ENCODE peak calls at places on chromosomes 3 and 15, in six cellular contexts. F is endothelial cell, Y is fibroblast of pulmonary artery, L is hepatocyte, M is neural progenitor cell, U is cardiac muscle cell. G is an unnamed sample.

GRCh38 chr15:85878866-85879265 is 84.1 kb upstream of the KLHL25 start:
- DNase-seq in F (peak; percentile 22), L (no peak), U (no peak), M (no peak), Y (peak; percentile 7), G (no peak)

GRCh38 chr3:127288921-127289645 is 1.2 kb upstream of the PRR20G start:
- DNase-seq in F (no peak), U (no peak), Y (no peak), L (no peak), M (no peak), G (no peak)

GRCh38 chr3:189403194-189403593 is 228.0 kb upstream of the TP63 start:
- DNase-seq in M (no peak), U (no peak), F (no peak), Y (no peak), L (no peak), G (no peak)

GRCh38 chr3:54631507-54632280 is 296.2 kb downstream of the LRTM1 start:
- DNase-seq in Y (no peak), L (no peak), U (no peak), F (no peak), M (no peak), G (no peak)

GRCh38 chr3:190088890-190089289 is 31.8 kb downstream of the P3H2 start:
- DNase-seq in U (peak; percentile 60), F (no peak), M (no peak), L (no peak), Y (peak; percentile 47), G (no peak)

GRCh38 chr3:195238626-195239118 is 32.3 kb downstream of the XXYLT1 start:
- DNase-seq in Y (peak; percentile 67), U (peak; percentile 60), F (no peak), L (no peak), M (no peak), G (no peak)

GRCh38 chr3:117589454-117589853 is 879.9 kb downstream of the TUSC7 start:
- DNase-seq in U (no peak), Y (no peak), F (no peak), L (no peak), M (peak; percentile 50), G (no peak)

GRCh38 chr15:56273724-56274123 is 30.0 kb upstream of the RFX7 start:
- DNase-seq in L (no peak), Y (no peak), F (no peak), M (no peak), U (no peak), G (no peak)

GRCh38 chr15:62901916-62902554 is 140.5 kb upstream of the TPM1 start:
- DNase-seq in L (no peak), U (no peak), M (no peak), Y (no peak), F (no peak), G (no peak)

GRCh38 chr3:27253831-27254230 is 115.4 kb downstream of the NEK10 start:
- DNase-seq in L (peak; percentile 49), U (peak; percentile 56), F (peak; percentile 51), Y (peak; percentile 51), M (peak; percentile 68), G (no peak)

GRCh38 chr3:55526332-55527030 is 39.4 kb upstream of the WNT5A start:
- DNase-seq in Y (no peak), F (no peak), M (no peak), U (no peak), L (peak; percentile 52), G (no peak)

GRCh38 chr3:182331356-182331755 is 461.9 kb upstream of the ATP11B start:
- DNase-seq in Y (no peak), M (no peak), L (no peak), U (no peak), F (no peak), G (no peak)

GRCh38 chr15:38536201-38536676 is 28.4 kb downstream of the RASGRP1 start:
- DNase-seq in L (no peak), U (peak; percentile 93), F (no peak), M (no peak), Y (peak; percentile 90), G (no peak)

GRCh38 chr3:125069968-125070745 is 14.4 kb upstream of the HEG1 start:
- DNase-seq in U (no peak), L (no peak), Y (no peak), M (no peak), F (no peak), G (no peak)

GRCh38 chr3:39154323-39155021 is 1.1 kb upstream of the CSRNP1 start:
- DNase-seq in L (peak; percentile 80), M (peak; percentile 74), F (peak; percentile 58), Y (no peak), U (no peak), G (no peak)

GRCh38 chr3:64763980-64764379 is 76.2 kb upstream of the ADAMTS9 start:
- DNase-seq in L (peak; percentile 34), U (no peak), M (no peak), F (no peak), Y (no peak), G (no peak)

GRCh38 chr3:157131861-157132260 is 28.1 kb downstream of the CCNL1 start:
- DNase-seq in F (no peak), U (no peak), M (no peak), L (no peak), Y (no peak), G (no peak)

GRCh38 chr15:25437751-25438600 is 848 bp downstream of the UBE3A start:
- DNase-seq in Y (peak; percentile 55), U (peak; percentile 60), M (peak; percentile 90), L (peak; percentile 88), F (peak; percentile 64), G (peak; percentile 70)

GRCh38 chr3:37993811-37994638 is 3.4 kb downstream of the VILL start:
- DNase-seq in Y (peak; percentile 84), F (peak; percentile 52), U (peak; percentile 93), L (peak; percentile 88), M (peak; percentile 61), G (no peak)

DNA sequence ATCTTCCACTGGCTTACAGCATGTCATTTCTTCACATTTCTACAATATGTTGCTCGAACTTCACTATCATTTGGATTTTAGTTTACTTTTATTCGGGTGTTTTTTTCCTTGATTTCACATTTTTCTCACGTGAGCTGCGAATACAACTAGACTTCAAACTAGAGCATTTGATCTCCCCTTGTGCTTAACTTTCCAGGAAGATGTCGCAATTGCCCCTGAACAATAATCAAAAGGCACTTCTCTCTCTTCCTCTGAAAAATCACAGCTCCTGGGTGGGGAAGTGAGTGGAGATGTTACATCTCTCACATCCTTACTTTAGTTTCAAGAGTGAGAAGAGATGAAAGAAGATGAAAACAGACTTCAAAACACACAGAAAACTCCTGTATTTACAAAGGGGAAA is 587.9 kb downstream of the TBL1XR1 start:
- DNase-seq in L (no peak), Y (no peak), M (no peak), U (no peak), F (no peak), G (no peak)
- TF ChIP-seq CTCF in L (no peak), Y (no peak), M (no peak), U (no peak), F (no peak), G (no peak)

GRCh38 chr3:168161696-168162095 is 66.0 kb upstream of the GOLIM4 start:
- DNase-seq in L (no peak), F (no peak), U (no peak), Y (no peak), M (no peak), G (no peak)

GRCh38 chr3:168162172-168162571 is 66.4 kb upstream of the GOLIM4 start:
- DNase-seq in Y (peak; percentile 18), U (peak; percentile 39), F (no peak), M (no peak), L (no peak), G (no peak)

GRCh38 chr3:168168743-168169142 is 73.0 kb upstream of the GOLIM4 start:
- DNase-seq in L (no peak), M (no peak), U (no peak), Y (no peak), F (no peak), G (no peak)

GRCh38 chr3:168165390-168166269 is 69.9 kb upstream of the GOLIM4 start:
- DNase-seq in L (peak; percentile 85), Y (peak; percentile 88), U (peak; percentile 85), F (peak; percentile 59), M (peak; percentile 76), G (peak; percentile 17)
- TF ChIP-seq CTCF in L (peak; percentile 93), Y (peak; percentile 71), U (peak; percentile 68), F (peak; percentile 74), M (peak; percentile 83), G (peak; percentile 80)

DNA sequence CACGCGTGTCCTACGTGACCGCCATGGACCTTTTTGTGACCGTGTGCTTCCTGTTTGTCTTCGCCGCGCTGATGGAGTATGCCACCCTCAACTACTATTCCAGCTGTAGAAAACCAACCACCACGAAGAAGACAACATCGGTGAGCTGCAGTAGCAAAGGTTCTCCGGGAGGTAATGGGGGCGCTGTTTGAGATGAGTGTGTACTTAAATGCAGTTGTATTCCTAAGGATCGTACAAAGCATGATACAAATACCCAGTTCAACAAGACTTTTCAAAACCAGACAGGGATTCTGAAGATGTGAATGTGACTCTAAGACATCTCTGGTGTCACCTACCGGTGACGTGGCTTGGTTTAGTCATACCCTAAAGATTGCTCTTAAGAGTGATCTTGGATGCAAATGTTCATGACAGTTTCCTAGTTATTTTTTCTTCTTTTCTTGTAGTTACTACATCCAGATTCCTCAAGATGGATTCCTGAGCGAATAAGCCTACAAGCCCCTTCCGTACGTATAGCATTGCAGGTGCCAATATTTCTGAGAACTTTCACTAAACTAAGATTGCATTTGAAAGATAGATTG is 556.6 kb downstream of the GABRG3 start:
- DNase-seq in Y (no peak), U (no peak), L (no peak), F (no peak), M (peak; percentile 19), G (no peak)
- TF ChIP-seq CTCF in Y (no peak), U (no peak), L (no peak), F (peak; percentile 54), M (peak; percentile 46), G (peak; percentile 34)

DNA sequence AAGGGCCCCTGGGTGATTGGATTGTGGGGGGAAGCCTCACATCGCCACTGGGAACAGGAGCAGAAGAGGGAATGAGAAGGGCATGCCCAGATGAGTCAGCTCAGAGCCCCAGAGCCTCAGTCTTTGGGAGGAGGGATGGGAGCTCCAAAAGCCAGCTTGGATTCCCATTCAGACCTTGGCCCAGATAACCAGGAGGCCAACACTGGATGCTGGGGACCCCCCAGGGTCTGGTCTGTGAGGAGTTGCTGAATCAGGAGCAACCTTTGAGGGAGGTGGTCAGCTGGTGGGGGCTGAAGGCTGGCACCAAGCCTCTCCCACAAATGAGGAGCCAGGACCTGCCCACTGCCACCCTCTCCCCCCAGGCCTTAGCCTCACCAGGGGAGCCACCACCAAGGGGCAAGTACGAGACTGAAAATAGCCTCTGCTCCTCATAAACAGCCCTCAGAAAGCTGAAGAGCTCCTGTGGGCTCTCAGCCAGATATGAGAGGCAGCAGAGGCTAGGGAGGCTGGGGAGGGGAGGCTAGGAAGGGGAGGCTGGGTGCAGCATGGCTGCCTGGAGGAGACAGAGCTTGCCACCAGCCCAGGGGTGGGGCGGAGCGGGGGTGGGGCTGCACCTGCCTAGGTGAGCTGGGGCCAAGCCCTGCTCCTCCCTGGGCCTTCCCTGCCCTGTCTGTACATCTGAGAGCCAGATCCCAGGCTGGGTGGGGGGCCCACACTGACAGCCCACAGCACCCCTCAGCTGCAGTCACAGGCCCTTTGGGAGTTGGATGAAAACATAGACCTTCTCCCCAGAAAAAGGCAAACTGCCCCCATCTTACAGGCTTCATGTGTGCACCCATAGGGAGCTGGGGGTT is 99.8 kb downstream of the SEC22A start:
- DNase-seq in M (no peak), L (no peak), U (no peak), Y (no peak), F (no peak), G (no peak)
- TF ChIP-seq CTCF in M (no peak), L (no peak), U (no peak), Y (no peak), F (no peak), G (no peak)